ENCODE peak calls at places on chromosome 17, in seven cellular contexts. C is NCI-H1092; D is body of pancreas; A is activated T-helper 2 cell treated with anti-CD3 and anti-CD28 coated beads, Interferon-gamma antibody, Interleukin-2, Interleukin-4, amounts not matched to agents 10 μg/mL and 5 μg/mL and 100 μg/mL, durations not matched to agents 14 hours and 24 hours and 36 hours; R is amygdala; O is fibroblast of pulmonary artery; L is nucleus accumbens. Q is an unnamed sample.

GRCh38 chr17:49585422-49586027 is 9.9 kb downstream of the NXPH3 start:
- DNase-seq in C (no peak), D (no peak), A (no peak), R (no peak), O (no peak), L (no peak), Q (no peak)

GRCh38 chr17:60594747-60595146 is 5.2 kb upstream of the PPM1D start:
- DNase-seq in C (no peak), D (no peak), A (no peak), R (no peak), O (no peak), L (no peak), Q (no peak)

GRCh38 chr17:76684756-76685155 is 26.0 kb downstream of the MXRA7 start:
- DNase-seq in C (no peak), D (no peak), A (no peak), R (no peak), O (no peak), L (no peak), Q (no peak)

GRCh38 chr17:48626470-48627241 is 498 bp upstream of the HOXB9 start:
- DNase-seq in C (no peak), D (no peak), A (no peak), R (no peak), O (peak; percentile 29), L (no peak), Q (no peak)

GRCh38 chr17:14156689-14157088 is 80.0 kb downstream of the CDRT15 start:
- DNase-seq in C (no peak), D (no peak), A (no peak), R (no peak), O (no peak), L (no peak), Q (peak; percentile 92)

GRCh38 chr17:9389116-9389515 is 186.5 kb downstream of the STX8 start:
- DNase-seq in C (no peak), D (peak; percentile 10), A (no peak), R (no peak), O (peak; percentile 85), L (no peak), Q (peak; percentile 76)

GRCh38 chr17:38427160-38427949 is 909 bp upstream of the ARHGAP23 start:
- DNase-seq in C (no peak), D (no peak), A (no peak), R (no peak), O (no peak), L (no peak), Q (no peak)

GRCh38 chr17:57983446-57983845 is 4.6 kb downstream of the VEZF1 start:
- DNase-seq in C (no peak), D (no peak), A (no peak), R (no peak), O (no peak), L (no peak), Q (no peak)

GRCh38 chr17:36475346-36475970 is 11.0 kb upstream of the ZNHIT3 start:
- DNase-seq in C (no peak), D (no peak), A (no peak), R (no peak), O (no peak), L (no peak), Q (no peak)

GRCh38 chr17:7988750-7989178 is 13.7 kb upstream of the GUCY2D start:
- DNase-seq in C (peak; percentile 30), D (peak; percentile 50), A (peak; percentile 40), R (no peak), O (peak; percentile 92), L (no peak), Q (peak; percentile 87)

GRCh38 chr17:73325527-73325842 is 13.7 kb upstream of the CDC42EP4 start:
- DNase-seq in C (no peak), D (no peak), A (no peak), R (no peak), O (peak; percentile 90), L (no peak), Q (peak; percentile 95)

GRCh38 chr17:35286120-35286781 is 43.4 kb downstream of the SLFN5 start:
- DNase-seq in C (no peak), D (no peak), A (peak; percentile 19), R (no peak), O (peak; percentile 41), L (no peak), Q (peak; percentile 38)

GRCh38 chr17:13735444-13735843 is 133.7 kb upstream of the HS3ST3A1 start:
- DNase-seq in C (no peak), D (no peak), A (no peak), R (no peak), O (no peak), L (no peak), Q (peak; percentile 39)

GRCh38 chr17:44842748-44843147 is 4.9 kb upstream of the HIGD1B start:
- DNase-seq in C (no peak), D (no peak), A (no peak), R (no peak), O (no peak), L (no peak), Q (no peak)

GRCh38 chr17:81165246-81166032 is at the start of gene PVALEF:
- DNase-seq in C (no peak), D (peak; percentile 52), A (no peak), R (no peak), O (no peak), L (peak; percentile 37), Q (no peak)

GRCh38 chr17:41812176-41813038 is at the start of gene FKBP10:
- DNase-seq in C (peak; percentile 16), D (peak; percentile 73), A (no peak), R (peak; percentile 34), O (peak; percentile 88), L (no peak), Q (peak; percentile 92)

GRCh38 chr17:72609501-72609900 is 483.0 kb downstream of the SLC39A11 start:
- DNase-seq in C (no peak), D (peak; percentile 56), A (no peak), R (no peak), O (no peak), L (no peak), Q (no peak)

GRCh38 chr17:57603978-57604377 is 141.1 kb downstream of the CCDC182 start:
- DNase-seq in C (no peak), D (peak; percentile 47), A (peak; percentile 36), R (no peak), O (no peak), L (no peak), Q (no peak)

GRCh38 chr17:5396612-5397011 is 22.9 kb downstream of the NUP88 start:
- DNase-seq in C (no peak), D (no peak), A (no peak), R (no peak), O (no peak), L (no peak), Q (no peak)

GRCh38 chr17:80970044-80970761 is 21.4 kb upstream of the CHMP6 start:
- DNase-seq in C (peak; percentile 50), D (peak; percentile 31), A (peak; percentile 22), R (no peak), O (peak; percentile 33), L (no peak), Q (peak; percentile 17)

GRCh38 chr17:2899911-2900310 is 103.7 kb downstream of the RAP1GAP2 start:
- DNase-seq in C (no peak), D (peak; percentile 87), A (no peak), R (no peak), O (no peak), L (no peak), Q (no peak)